ENCODE peak calls at places on chromosomes 4 and X, in eight cellular contexts. M is GM10248; U is fibroblast of lung; W is CD8-positive, alpha-beta T cell; B is HFFc6; L is upper lobe of left lung; O is heart right ventricle; G is astrocyte of the spinal cord. P is an unnamed sample.

GRCh38 chr4:185096032-185096653 is 46.9 kb upstream of the SLC25A4 start:
- DNase-seq in O (peak), L (no peak), W (peak), B (peak), G (peak), M (peak), U (peak), P (no peak)

GRCh38 chr4:117447925-117448324 is 362.5 kb upstream of the TRAM1L1 start:
- DNase-seq in B (no peak), U (no peak), M (no peak), G (no peak), W (no peak), L (no peak), O (no peak), P (no peak)

GRCh38 chr4:174324725-174325124 is 41.0 kb downstream of the CEP44 start:
- DNase-seq in U (peak), B (peak), M (no peak), W (no peak), O (no peak), G (peak), L (no peak), P (no peak)

GRCh38 chr4:57147335-57148060 is 37.3 kb upstream of the IGFBP7 start:
- DNase-seq in O (no peak), G (peak), B (peak), W (no peak), M (no peak), L (no peak), U (peak), P (no peak)

GRCh38 chr4:99816611-99817309 is at the start of gene DAPP1:
- DNase-seq in M (peak), G (no peak), B (no peak), U (no peak), L (peak), O (peak), W (peak), P (no peak)

GRCh38 chr4:4655011-4655410 is 113.2 kb upstream of the STX18 start:
- DNase-seq in O (no peak), L (no peak), M (no peak), B (no peak), U (no peak), G (no peak), W (no peak), P (no peak)

GRCh38 chr4:151860561-151861093 is 99.8 kb upstream of the GATB start:
- DNase-seq in G (no peak), O (no peak), U (no peak), M (no peak), B (no peak), W (no peak), L (no peak), P (no peak)

GRCh38 chr4:52869196-52869595 is 7.1 kb downstream of the RASL11B start:
- DNase-seq in B (no peak), U (peak), L (no peak), O (peak), W (no peak), M (no peak), G (peak), P (no peak)

GRCh38 chr4:118372251-118372650 is 19.4 kb upstream of the PRSS12 start:
- DNase-seq in L (no peak), W (no peak), B (no peak), M (no peak), U (no peak), G (no peak), O (no peak), P (no peak)

GRCh38 chr4:175435437-175435836 is 376.6 kb downstream of the GPM6A start:
- DNase-seq in B (no peak), U (peak), O (no peak), M (no peak), L (no peak), G (no peak), W (no peak), P (no peak)

GRCh38 chr4:89762311-89762710 is 74.7 kb downstream of the SNCA start:
- DNase-seq in L (no peak), U (no peak), B (no peak), G (no peak), O (no peak), M (no peak), W (no peak), P (no peak)

GRCh38 chr4:105145913-105146285 is 777 bp upstream of the TET2 start:
- DNase-seq in L (peak), O (no peak), W (peak), U (no peak), M (peak), G (peak), B (no peak), P (no peak)

GRCh38 chrX:108584617-108585211 is 145.1 kb downstream of the COL4A5 start:
- DNase-seq in M (peak), W (no peak), O (no peak), L (no peak), G (no peak), B (peak), U (no peak), P (no peak)

GRCh38 chrX:153523269-153523668 is 5.8 kb downstream of the ATP2B3 start:
- DNase-seq in M (no peak), O (no peak), G (no peak), W (no peak), U (no peak), L (no peak), B (no peak), P (no peak)

GRCh38 chrX:85544609-85545008 is 165.1 kb upstream of the POF1B start:
- DNase-seq in M (no peak), U (peak), O (no peak), W (no peak), B (no peak), G (no peak), L (no peak), P (no peak)
- TF ChIP-seq CTCF in M (no peak), U (no peak), O (peak), W (peak), B (peak), G (peak), L (no peak), P (peak)

GRCh38 chrX:7927259-7928167 is at the start of gene PNPLA4:
- DNase-seq in G (peak), W (peak), U (peak), O (peak), L (peak), M (peak), B (peak), P (peak)
- TF ChIP-seq CTCF in G (peak), W (no peak), U (peak), O (no peak), L (no peak), M (no peak), B (no peak), P (no peak)

GRCh38 chr4:139655116-139655515 is 10.5 kb upstream of the MGST2 start:
- DNase-seq in B (peak), U (peak), L (no peak), M (no peak), W (no peak), O (no peak), G (peak), P (no peak)
- TF ChIP-seq CTCF in B (peak), U (peak), L (peak), M (peak), W (no peak), O (peak), G (peak), P (peak)

DNA sequence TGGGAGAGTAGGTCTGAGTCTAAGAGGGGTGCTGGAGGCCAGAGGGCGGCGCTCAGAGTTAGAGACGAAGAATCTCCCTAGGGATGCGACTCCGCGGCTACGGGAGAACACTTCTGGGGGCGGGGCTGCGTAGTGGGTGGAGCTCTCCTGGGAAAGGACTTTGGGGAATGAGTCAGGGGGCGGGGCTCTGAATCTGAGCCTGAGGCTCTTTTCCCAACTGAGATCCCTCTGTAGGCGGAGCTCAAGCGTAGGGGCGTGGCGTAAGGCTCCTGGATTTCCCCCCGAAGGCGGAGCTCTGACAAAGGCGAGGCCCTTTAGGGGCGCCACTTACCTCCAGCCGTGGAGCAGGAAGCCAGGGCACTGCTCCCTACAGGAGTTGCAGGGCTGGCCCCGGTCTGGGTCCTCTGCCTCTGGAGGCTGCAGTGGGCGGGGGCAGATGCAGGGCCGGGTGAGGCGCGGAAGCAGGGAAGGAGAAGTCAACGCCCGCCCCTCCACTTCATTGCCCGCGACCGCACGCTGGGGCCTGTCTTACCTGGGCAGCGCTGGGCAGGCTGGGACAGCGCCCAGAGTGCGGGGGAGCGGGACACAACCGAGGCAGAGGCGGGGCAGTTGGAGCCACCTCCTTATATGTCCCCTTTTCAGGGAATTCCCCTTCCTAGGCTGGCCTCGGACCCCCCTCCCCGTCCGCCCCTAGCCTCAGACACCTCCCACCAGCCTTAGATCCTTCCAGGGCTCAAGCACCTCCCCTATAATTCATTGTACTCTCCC is 1.7 kb downstream of the PRICKLE3 start:
- DNase-seq in L (peak), U (peak), M (no peak), B (peak), W (no peak), G (peak), O (peak), P (peak)
- TF ChIP-seq CTCF in L (no peak), U (no peak), M (no peak), B (no peak), W (no peak), G (no peak), O (peak), P (no peak)

GRCh38 chrX:15496809-15497208 is 3.7 kb upstream of the PIR start:
- DNase-seq in L (no peak), G (no peak), U (no peak), B (no peak), W (no peak), M (no peak), O (no peak), P (no peak)

GRCh38 chrX:15495801-15496200 is 2.7 kb upstream of the PIR start:
- DNase-seq in G (no peak), B (no peak), U (no peak), W (no peak), M (no peak), L (no peak), O (no peak), P (no peak)

GRCh38 chrX:15498741-15499140 is 1.9 kb upstream of the BMX start:
- DNase-seq in G (no peak), W (no peak), B (no peak), M (no peak), L (no peak), U (no peak), O (no peak), P (no peak)

GRCh38 chrX:15497865-15498264 is 2.7 kb upstream of the BMX start:
- DNase-seq in L (peak), U (peak), B (peak), O (peak), M (peak), W (peak), G (peak), P (no peak)

GRCh38 chrX:15493118-15494082 is at the start of gene PIR:
- DNase-seq in W (peak), L (peak), B (peak), G (peak), U (peak), O (peak), M (peak), P (peak)
- TF ChIP-seq CTCF in W (no peak), L (peak), B (peak), G (peak), U (peak), O (peak), M (peak), P (peak)

DNA sequence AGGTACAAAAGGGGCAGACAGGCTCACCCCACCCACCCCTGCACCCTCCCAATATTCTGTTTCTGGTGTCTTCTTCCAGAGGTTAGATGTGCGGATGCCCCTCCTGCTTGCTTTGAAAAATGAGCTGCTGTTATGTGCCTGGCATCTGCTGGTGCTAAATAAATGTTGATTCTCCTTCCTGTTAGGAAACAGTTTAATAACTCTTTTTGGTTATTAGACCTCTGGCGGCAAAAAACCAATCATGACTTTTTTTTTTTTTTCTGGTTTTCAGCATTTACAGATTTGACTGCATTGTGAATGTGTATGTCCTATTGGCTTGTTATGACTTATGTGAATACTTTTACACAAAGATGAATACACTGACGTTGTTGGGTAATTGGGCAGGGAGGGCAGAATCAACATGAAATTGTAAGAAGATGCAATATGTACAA is 13.6 kb upstream of the TMEM156 start:
- DNase-seq in M (no peak), L (no peak), W (peak), U (peak), G (peak), B (no peak), O (no peak), P (no peak)
- TF ChIP-seq CTCF in M (no peak), L (no peak), W (no peak), U (no peak), G (no peak), B (peak), O (no peak), P (no peak)

GRCh38 chr4:121421594-121421993 is 40.8 kb upstream of the QRFPR start:
- DNase-seq in O (no peak), L (no peak), U (peak), M (no peak), B (no peak), W (no peak), G (no peak), P (no peak)
- TF ChIP-seq CTCF in O (peak), L (peak), U (no peak), M (peak), B (peak), W (no peak), G (peak), P (peak)